ENCODE peak calls at places on chromosomes 11 and 22, in five cellular contexts. L is IMR-90, P is H1, C is suprapubic skin, V is breast epithelium. Q is an unnamed sample.
A peak's percentile ranks its signal among the peaks of the same experiment; 100 is the strongest.

GRCh38 chr11:36699271-36699670 is 101.2 kb upstream of the RAG2 start:
- DNase-seq in P (no peak), C (no peak), L (no peak), V (no peak), Q (no peak)

GRCh38 chr22:17748555-17749353 is 25.5 kb downstream of the BID start:
- DNase-seq in C (no peak), L (no peak), P (peak; percentile 81), V (no peak), Q (no peak)

GRCh38 chr11:125933030-125933813 is 12.6 kb upstream of the VSIG10L2 start:
- DNase-seq in P (no peak), V (no peak), L (no peak), C (peak; percentile 40), Q (peak; percentile 79)

GRCh38 chr11:106473089-106473722 is 395.7 kb downstream of the AASDHPPT start:
- DNase-seq in L (peak; percentile 61), C (no peak), V (no peak), P (no peak), Q (no peak)

GRCh38 chr22:45308624-45309421 is 911 bp upstream of the FAM118A start:
- DNase-seq in P (peak; percentile 54), C (no peak), V (no peak), L (no peak), Q (no peak)

GRCh38 chr11:94171693-94172440 is 43.2 kb downstream of the PANX1 start:
- DNase-seq in C (no peak), L (peak; percentile 50), V (no peak), P (peak; percentile 83), Q (peak; percentile 60)

GRCh38 chr11:95996621-95997020 is 72.7 kb upstream of the MTMR2 start:
- DNase-seq in L (no peak), P (no peak), C (no peak), V (no peak), Q (no peak)

GRCh38 chr22:48968201-48968959 is 859.3 kb downstream of the BRD1 start:
- DNase-seq in P (peak; percentile 66), V (no peak), C (peak; percentile 16), L (no peak), Q (peak; percentile 47)

GRCh38 chr11:95780544-95780943 is 9.0 kb downstream of the FAM76B start:
- DNase-seq in C (no peak), P (no peak), V (no peak), L (no peak), Q (no peak)

GRCh38 chr11:68651208-68651984 is 32.9 kb upstream of the GAL start:
- DNase-seq in V (no peak), C (no peak), P (no peak), L (peak; percentile 11), Q (peak; percentile 91)

GRCh38 chr11:5983443-5983842 is 3.3 kb downstream of the OR52L1 start:
- DNase-seq in P (no peak), L (no peak), C (no peak), V (no peak), Q (no peak)

GRCh38 chr22:21710156-21710555 is 25.4 kb downstream of the YPEL1 start:
- DNase-seq in C (no peak), P (no peak), L (peak; percentile 31), V (no peak), Q (no peak)

GRCh38 chr22:43827336-43827735 is 15.2 kb upstream of the EFCAB6 start:
- DNase-seq in P (no peak), V (no peak), L (no peak), C (no peak), Q (no peak)

GRCh38 chr11:30586251-30587144 is at the start of gene MPPED2:
- DNase-seq in P (peak; percentile 88), V (peak; percentile 63), L (no peak), C (peak; percentile 68), Q (no peak)

GRCh38 chr11:128492461-128492860 is 94.9 kb downstream of the ETS1 start:
- DNase-seq in V (no peak), L (peak; percentile 67), C (no peak), P (no peak), Q (no peak)

GRCh38 chr11:102925988-102926387 is 29.5 kb downstream of the MMP13 start:
- DNase-seq in P (no peak), C (no peak), L (no peak), V (no peak), Q (no peak)

GRCh38 chr11:6505577-6506240 is 8.6 kb downstream of the DNHD1 start:
- DNase-seq in P (no peak), C (no peak), V (no peak), L (peak; percentile 75), Q (no peak)

GRCh38 chr11:67571443-67571842 is 12.2 kb upstream of the GSTP1 start:
- DNase-seq in V (no peak), P (no peak), C (no peak), L (no peak), Q (no peak)

GRCh38 chr11:90321018-90321417 is 98.2 kb upstream of the CHORDC1 start:
- DNase-seq in L (no peak), V (no peak), C (no peak), P (no peak), Q (no peak)

GRCh38 chr11:12361650-12362049 is 15.7 kb upstream of the PARVA start:
- DNase-seq in P (no peak), L (peak; percentile 22), V (no peak), C (no peak), Q (no peak)

GRCh38 chr11:103327721-103328120 is 218.5 kb downstream of the DYNC2H1 start:
- DNase-seq in P (no peak), L (peak; percentile 2), V (no peak), C (no peak), Q (no peak)

GRCh38 chr22:44994399-44995281 is 15.2 kb downstream of the PHF21B start:
- DNase-seq in P (no peak), V (no peak), C (no peak), L (no peak), Q (no peak)

GRCh38 chr11:46377266-46377665 is 4.2 kb upstream of the MDK start:
- DNase-seq in C (no peak), L (no peak), P (no peak), V (no peak), Q (no peak)

GRCh38 chr11:12693075-12693473 is 18.9 kb downstream of the TEAD1 start:
- DNase-seq in P (no peak), L (no peak), V (no peak), C (no peak), Q (no peak)

GRCh38 chr11:96188625-96189006 is 154.4 kb downstream of the MAML2 start:
- DNase-seq in V (no peak), P (no peak), C (no peak), L (peak; percentile 57), Q (no peak)

GRCh38 chr11:40118026-40118425 is 1341.4 kb downstream of the LRRC4C start:
- DNase-seq in C (no peak), P (no peak), L (no peak), V (no peak), Q (no peak)

GRCh38 chr11:406796-407650 is 7.8 kb downstream of the SIGIRR start:
- DNase-seq in C (peak; percentile 91), V (no peak), P (peak; percentile 88), L (peak; percentile 65), Q (no peak)

GRCh38 chr11:87966744-87967143 is 208.5 kb downstream of the RAB38 start:
- DNase-seq in P (no peak), C (no peak), V (no peak), L (no peak), Q (no peak)

GRCh38 chr11:33894402-33894754 is 2.5 kb upstream of the LMO2 start:
- DNase-seq in C (no peak), V (no peak), P (no peak), L (no peak), Q (no peak)

GRCh38 chr11:33895752-33896137 is 3.9 kb upstream of the LMO2 start:
- DNase-seq in P (no peak), V (no peak), C (no peak), L (no peak), Q (no peak)

GRCh38 chr11:33892906-33893594 is 1.2 kb upstream of the LMO2 start:
- DNase-seq in V (no peak), L (no peak), P (no peak), C (no peak), Q (no peak)

GRCh38 chr11:33891714-33892327 is at the start of gene LMO2:
- DNase-seq in L (no peak), P (no peak), C (no peak), V (no peak), Q (no peak)

DNA sequence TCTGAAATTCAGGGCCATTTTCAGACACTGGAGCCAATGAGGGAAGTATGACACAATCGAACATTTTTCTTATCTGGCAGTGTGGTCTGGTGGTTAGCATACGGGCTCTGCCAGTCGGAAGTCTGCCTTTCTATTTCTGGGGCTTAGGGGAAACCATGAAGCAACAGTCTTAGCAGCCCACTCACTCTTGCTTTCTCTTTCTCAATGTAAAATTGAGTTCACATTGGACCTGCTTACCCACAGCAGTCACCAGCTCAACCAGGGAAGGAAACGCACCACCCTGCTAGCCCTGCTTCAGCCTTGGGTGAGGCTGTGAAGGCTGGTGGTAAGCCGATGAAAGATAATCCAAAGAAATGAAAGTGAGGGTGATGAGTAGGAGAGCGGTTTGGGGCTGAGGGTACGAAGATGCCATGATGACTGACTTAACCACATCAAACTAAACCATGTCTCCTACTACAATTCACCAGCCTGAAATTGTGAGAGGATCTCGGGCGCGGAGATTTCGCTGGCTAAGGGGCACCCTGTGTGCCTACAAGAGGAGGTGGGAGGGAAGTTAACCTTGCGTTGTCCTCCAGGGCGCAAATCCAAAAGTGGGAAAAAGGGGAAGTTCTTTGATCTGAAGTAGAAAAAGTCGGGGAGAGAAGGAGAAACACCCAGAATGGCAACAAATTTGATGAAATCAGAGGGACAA is 2.0 kb upstream of the LMO2 start:
- DNase-seq in V (no peak), C (no peak), P (no peak), L (no peak), Q (no peak)
- TF ChIP-seq POLR2A in V (no peak), C (no peak), P (no peak), L (no peak), Q (no peak)

GRCh38 chr22:29473001-29473400 is 7.0 kb upstream of the NEFH start:
- DNase-seq in L (no peak), P (no peak), C (no peak), V (no peak), Q (no peak)

GRCh38 chr22:29475550-29475949 is 4.5 kb upstream of the NEFH start:
- DNase-seq in P (no peak), V (no peak), L (no peak), C (no peak), Q (no peak)

GRCh38 chr22:29478326-29479276 is 1.4 kb upstream of the NEFH start:
- DNase-seq in P (peak; percentile 79), C (no peak), L (no peak), V (no peak), Q (no peak)

GRCh38 chr22:29477919-29478318 is 2.1 kb upstream of the NEFH start:
- DNase-seq in P (no peak), L (no peak), C (no peak), V (no peak), Q (no peak)

GRCh38 chr22:29476116-29476515 is 3.9 kb upstream of the NEFH start:
- DNase-seq in P (no peak), C (no peak), V (no peak), L (no peak), Q (no peak)
- H3K27me3 ChIP-seq in P (peaks cover 39% of the 10 kb centered on the region), C (peaks cover 45% of the 10 kb centered on the region), V (peaks cover 12% of the 10 kb centered on the region), L (peaks cover 63% of the 10 kb centered on the region), Q (peaks cover 14% of the 10 kb centered on the region)

GRCh38 chr11:86800076-86800955 is at the start of gene PRSS23:
- DNase-seq in P (peak; percentile 76), C (peak; percentile 72), L (peak; percentile 44), V (peak; percentile 59), Q (no peak)
- TF ChIP-seq POLR2A in P (peak; percentile 43), C (no peak), L (peak; percentile 69), V (no peak), Q (peak; percentile 62)

GRCh38 chr11:123363556-123363955 is 66.5 kb upstream of the GRAMD1B start:
- DNase-seq in V (no peak), C (no peak), P (no peak), L (no peak), Q (no peak)
- H3K27me3 ChIP-seq in V (no peaks in the 10 kb centered on the region), C (peaks cover 37% of the 10 kb centered on the region), P (peaks cover 16% of the 10 kb centered on the region), L (peaks cover 64% of the 10 kb centered on the region), Q (no peaks in the 10 kb centered on the region)